ENCODE peak calls at places on chromosomes 13 and 19, in five cellular contexts. P is breast epithelium, S is tibial nerve, M is dorsolateral prefrontal cortex, O is body of pancreas. E is an unnamed sample.
A peak's percentile ranks its signal among the peaks of the same experiment; 100 is the strongest.

GRCh38 chr13:37097008-37097579 is 8.4 kb downstream of the CSNK1A1L start:
- DNase-seq in P (no peak), S (no peak), O (no peak), M (no peak), E (no peak)

GRCh38 chr13:20988033-20988908 is 73.1 kb downstream of the LATS2 start:
- DNase-seq in P (no peak), S (no peak), M (no peak), O (no peak), E (no peak)

GRCh38 chr19:55426042-55426441 is 17.1 kb downstream of the SHISA7 start:
- DNase-seq in P (no peak), M (no peak), O (no peak), S (no peak), E (no peak)

GRCh38 chr19:44752816-44753618 is 4.5 kb downstream of the BCL3 start:
- DNase-seq in P (peak; percentile 74), O (peak; percentile 97), M (no peak), S (peak; percentile 64), E (peak; percentile 72)

GRCh38 chr19:14432817-14433453 is at the start of gene PKN1:
- DNase-seq in M (peak; percentile 47), O (peak; percentile 38), P (no peak), S (no peak), E (no peak)

GRCh38 chr13:32426191-32426980 is 1.5 kb downstream of the N4BP2L1 start:
- DNase-seq in P (no peak), M (no peak), S (no peak), O (peak; percentile 35), E (no peak)

GRCh38 chr13:25836709-25837316 is 215.0 kb downstream of the SHISA2 start:
- DNase-seq in O (no peak), M (no peak), P (no peak), S (no peak), E (no peak)

GRCh38 chr13:24670927-24671326 is 9.3 kb upstream of the ATP12A start:
- DNase-seq in P (no peak), M (no peak), O (no peak), S (no peak), E (no peak)

GRCh38 chr19:32287811-32288227 is 57.6 kb upstream of the ZNF507 start:
- DNase-seq in S (peak; percentile 63), M (peak; percentile 42), O (peak; percentile 64), P (peak; percentile 21), E (peak; percentile 51)

GRCh38 chr19:4094291-4094690 is 27.6 kb upstream of the ZBTB7A start:
- DNase-seq in O (no peak), S (no peak), M (no peak), P (no peak), E (no peak)

GRCh38 chr13:76330216-76330615 is 556.0 kb downstream of the KCTD12 start:
- DNase-seq in O (no peak), S (no peak), M (no peak), P (no peak), E (no peak)

GRCh38 chr13:42747399-42747873 is 33.9 kb upstream of the FAM216B start:
- DNase-seq in P (no peak), M (no peak), S (no peak), O (no peak), E (no peak)

GRCh38 chr13:62919491-62919890 is 1503.8 kb upstream of the PCDH20 start:
- DNase-seq in S (no peak), M (no peak), O (no peak), P (no peak), E (no peak)

GRCh38 chr13:62924395-62924794 is 1508.7 kb upstream of the PCDH20 start:
- DNase-seq in P (no peak), M (no peak), S (no peak), O (no peak), E (no peak)

GRCh38 chr13:62920181-62920580 is 1504.5 kb upstream of the PCDH20 start:
- DNase-seq in M (no peak), S (no peak), P (no peak), O (no peak), E (no peak)
- TF ChIP-seq CTCF in M (no peak), S (no peak), P (no peak), O (no peak), E (no peak)

DNA sequence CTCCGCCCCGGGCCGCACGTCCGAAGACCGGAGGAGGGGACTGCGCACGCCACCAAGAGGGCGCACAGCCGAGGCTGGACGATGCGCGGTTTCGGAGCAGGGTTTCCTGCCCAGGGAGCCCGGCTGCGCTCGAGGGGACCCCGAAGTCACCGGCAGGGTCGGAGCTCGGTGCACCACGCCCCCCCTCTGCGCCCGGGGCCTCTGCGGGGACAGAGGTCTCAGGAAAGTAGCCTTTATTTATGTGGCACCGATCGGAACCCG is 108.9 kb upstream of the DOCK9 start:
- DNase-seq in S (no peak), P (no peak), M (no peak), O (no peak), E (no peak)
- TF ChIP-seq CTCF in S (no peak), P (no peak), M (no peak), O (no peak), E (no peak)

GRCh38 chr19:38134538-38135149 is 89.4 kb downstream of the DPF1 start:
- DNase-seq in P (no peak), M (no peak), S (no peak), O (peak; percentile 35), E (no peak)
- TF ChIP-seq CTCF in P (peak; percentile 18), M (peak; percentile 52), S (peak; percentile 18), O (peak; percentile 17), E (no peak)

GRCh38 chr13:110109140-110109783 is 197.7 kb downstream of the COL4A1 start:
- DNase-seq in O (no peak), M (no peak), S (no peak), P (no peak), E (no peak)
- TF ChIP-seq CTCF in O (no peak), M (peak; percentile 0), S (no peak), P (no peak), E (no peak)

E was measured in omental fat pad.